ENCODE peak calls at places on chromosomes 11 and 22, in four cellular contexts. One of them, this sample, is unnamed.

GRCh38 chr11:75461136-75461535 is 28.1 kb upstream of the KLHL35 start:
- DNase-seq in SK-N-SH: peak; percentile 71
- DNase-seq in K562: no peak
- DNase-seq in H1: no peak
- DNase-seq in this sample: no peak

GRCh38 chr11:71488968-71489265 is 35.9 kb downstream of the NADSYN1 start:
- DNase-seq in SK-N-SH: no peak
- DNase-seq in K562: no peak
- DNase-seq in H1: no peak
- DNase-seq in this sample: no peak

GRCh38 chr11:119727523-119728081 is 1.4 kb downstream of the NECTIN1 start:
- DNase-seq in SK-N-SH: peak; percentile 74
- DNase-seq in K562: no peak
- DNase-seq in H1: peak; percentile 75
- DNase-seq in this sample: no peak

GRCh38 chr11:113881856-113882255 is 6.5 kb upstream of the USP28 start:
- DNase-seq in SK-N-SH: no peak
- DNase-seq in K562: peak; percentile 55
- DNase-seq in H1: no peak
- DNase-seq in this sample: no peak

GRCh38 chr11:29184939-29185890 is 831.6 kb downstream of the KCNA4 start:
- DNase-seq in SK-N-SH: no peak
- DNase-seq in K562: no peak
- DNase-seq in H1: no peak
- DNase-seq in this sample: no peak

GRCh38 chr11:128695539-128696221 is 1.8 kb downstream of the FLI1 start:
- DNase-seq in SK-N-SH: no peak
- DNase-seq in K562: no peak
- DNase-seq in H1: no peak
- DNase-seq in this sample: no peak

GRCh38 chr11:1195690-1196515 is 27.0 kb upstream of the MUC5B start:
- DNase-seq in SK-N-SH: peak; percentile 13
- DNase-seq in K562: no peak
- DNase-seq in H1: no peak
- DNase-seq in this sample: no peak

GRCh38 chr11:20048246-20048645 is 112.0 kb downstream of the DBX1 start:
- DNase-seq in SK-N-SH: no peak
- DNase-seq in K562: no peak
- DNase-seq in H1: no peak
- DNase-seq in this sample: no peak

GRCh38 chr11:68019486-68019885 is 9.4 kb downstream of the ALDH3B1 start:
- DNase-seq in SK-N-SH: no peak
- DNase-seq in K562: no peak
- DNase-seq in H1: no peak
- DNase-seq in this sample: no peak

GRCh38 chr11:46889251-46889650 is 29.1 kb downstream of the LRP4 start:
- DNase-seq in SK-N-SH: no peak
- DNase-seq in K562: no peak
- DNase-seq in H1: no peak
- DNase-seq in this sample: no peak

GRCh38 chr11:64342869-64343739 is 3.1 kb downstream of the CCDC88B start:
- DNase-seq in SK-N-SH: peak; percentile 68
- DNase-seq in K562: no peak
- DNase-seq in H1: no peak
- DNase-seq in this sample: no peak

GRCh38 chr11:107931206-107931605 is 3.0 kb downstream of the RAB39A start:
- DNase-seq in SK-N-SH: no peak
- DNase-seq in K562: no peak
- DNase-seq in H1: no peak
- DNase-seq in this sample: no peak

GRCh38 chr11:12868315-12869073 is 140.6 kb upstream of the RASSF10 start:
- DNase-seq in SK-N-SH: no peak
- DNase-seq in K562: peak; percentile 25
- DNase-seq in H1: no peak
- DNase-seq in this sample: no peak

GRCh38 chr11:560305-561147 is at the start of the genes LMNTD2 and RASSF7:
- DNase-seq in SK-N-SH: peak; percentile 100
- DNase-seq in K562: peak; percentile 93
- DNase-seq in H1: peak; percentile 98
- DNase-seq in this sample: peak; percentile 60

GRCh38 chr11:112219476-112220232 is 6.6 kb upstream of the PTS start:
- DNase-seq in SK-N-SH: peak; percentile 72
- DNase-seq in K562: peak; percentile 84
- DNase-seq in H1: no peak
- DNase-seq in this sample: peak; percentile 56

GRCh38 chr22:20204821-20205220 is 54.0 kb upstream of the CCDC188 start:
- DNase-seq in SK-N-SH: no peak
- DNase-seq in K562: no peak
- DNase-seq in H1: no peak
- DNase-seq in this sample: no peak

GRCh38 chr11:87142594-87142993 is 104.9 kb downstream of the TMEM135 start:
- DNase-seq in SK-N-SH: no peak
- DNase-seq in K562: no peak
- DNase-seq in H1: no peak
- DNase-seq in this sample: no peak

GRCh38 chr11:34206598-34207300 is 101.3 kb downstream of the NAT10 start:
- DNase-seq in SK-N-SH: peak; percentile 59
- DNase-seq in K562: no peak
- DNase-seq in H1: no peak
- DNase-seq in this sample: no peak

GRCh38 chr22:28108851-28109250 is 189.8 kb upstream of the PITPNB start:
- DNase-seq in SK-N-SH: no peak
- DNase-seq in K562: no peak
- DNase-seq in H1: no peak
- DNase-seq in this sample: no peak

GRCh38 chr11:35594680-35595079 is 23.6 kb upstream of the FJX1 start:
- DNase-seq in SK-N-SH: no peak
- DNase-seq in K562: no peak
- DNase-seq in H1: no peak
- DNase-seq in this sample: no peak

GRCh38 chr22:45318168-45318557 is 8.4 kb downstream of the FAM118A start:
- DNase-seq in SK-N-SH: peak; percentile 75
- DNase-seq in K562: peak; percentile 60
- DNase-seq in H1: no peak
- DNase-seq in this sample: peak; percentile 68

GRCh38 chr11:79249341-79249993 is 191.4 kb downstream of the TENM4 start:
- DNase-seq in SK-N-SH: no peak
- DNase-seq in K562: no peak
- DNase-seq in H1: no peak
- DNase-seq in this sample: no peak

GRCh38 chr11:46380340-46381045 is 976 bp upstream of the MDK start:
- DNase-seq in SK-N-SH: peak; percentile 87
- DNase-seq in K562: peak; percentile 89
- DNase-seq in H1: peak; percentile 92
- DNase-seq in this sample: no peak

GRCh38 chr11:39806652-39807051 is 1652.8 kb downstream of the LRRC4C start:
- DNase-seq in SK-N-SH: no peak
- DNase-seq in K562: no peak
- DNase-seq in H1: no peak
- DNase-seq in this sample: no peak

GRCh38 chr22:38204784-38205183 is 3.0 kb downstream of the MAFF start:
- DNase-seq in SK-N-SH: no peak
- DNase-seq in K562: no peak
- DNase-seq in H1: no peak
- DNase-seq in this sample: peak; percentile 58

DNA sequence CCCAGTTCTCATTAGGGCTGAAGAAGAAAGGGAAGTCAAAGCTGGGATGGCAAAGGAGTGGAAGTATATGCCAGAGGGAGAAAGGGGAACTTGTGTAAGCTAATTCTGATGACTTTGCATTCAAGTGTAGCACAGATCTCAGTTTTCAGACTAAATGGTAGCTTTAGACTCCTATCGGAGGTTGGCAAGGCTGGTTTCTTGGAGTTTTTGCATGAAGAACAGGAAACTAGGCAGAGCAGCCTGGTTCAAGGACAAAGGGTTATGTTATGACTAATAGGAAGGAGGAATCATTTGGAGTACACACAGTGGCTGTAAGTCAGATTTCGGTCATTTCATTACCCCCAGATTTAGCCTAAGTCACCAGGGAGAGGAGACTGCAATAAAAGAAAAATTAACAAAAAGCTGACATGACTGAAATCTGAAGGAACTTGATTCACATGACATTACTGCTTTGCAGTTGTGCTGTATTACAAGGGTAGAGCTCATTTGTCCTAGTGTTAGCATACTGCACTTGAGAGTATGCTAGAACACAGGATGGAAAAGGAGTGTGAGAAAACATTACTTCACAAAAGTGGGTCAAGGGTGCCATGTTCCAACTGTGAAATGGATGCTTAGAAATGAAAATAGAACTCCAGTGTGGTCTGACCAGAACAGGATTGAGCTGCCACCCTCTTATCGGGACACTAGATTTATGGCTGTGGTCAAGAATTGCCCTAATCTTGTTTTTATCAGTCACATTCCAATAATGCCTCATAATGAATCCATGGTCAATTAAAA is 23.6 kb downstream of the ADM start:
- DNase-seq in SK-N-SH: no peak
- DNase-seq in K562: no peak
- DNase-seq in H1: no peak
- DNase-seq in this sample: no peak
- TF ChIP-seq NRF1 in SK-N-SH: no peak
- TF ChIP-seq NRF1 in K562: no peak
- TF ChIP-seq NRF1 in H1: no peak
- TF ChIP-seq NRF1 in this sample: no peak

GRCh38 chr11:120973501-120973900 is 50.4 kb upstream of the TBCEL start:
- DNase-seq in SK-N-SH: no peak
- DNase-seq in K562: no peak
- DNase-seq in H1: no peak
- DNase-seq in this sample: no peak
- TF ChIP-seq NRF1 in SK-N-SH: no peak
- TF ChIP-seq NRF1 in K562: no peak
- TF ChIP-seq NRF1 in H1: no peak
- TF ChIP-seq NRF1 in this sample: no peak

DNA sequence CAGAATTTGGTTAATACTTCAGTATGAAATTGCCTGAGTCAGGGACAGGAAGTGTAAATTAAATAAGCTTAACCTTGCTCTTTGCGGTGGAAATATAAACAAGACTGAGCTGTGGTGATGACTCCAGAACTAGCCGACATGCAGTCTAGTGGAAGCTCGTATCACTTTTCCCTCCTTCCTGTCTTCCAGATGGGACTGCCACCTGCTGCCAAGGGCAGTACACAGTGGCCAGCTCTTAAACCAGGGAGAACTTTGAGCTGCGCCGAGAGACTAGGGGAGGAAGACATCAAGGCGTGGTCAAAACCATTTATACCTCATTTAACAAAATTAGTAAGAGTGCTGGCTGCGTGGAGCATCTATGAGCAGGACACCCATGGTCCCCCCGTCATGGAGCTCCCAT is 31.3 kb upstream of the CTTN start:
- DNase-seq in SK-N-SH: no peak
- DNase-seq in K562: no peak
- DNase-seq in H1: peak; percentile 41
- DNase-seq in this sample: no peak
- TF ChIP-seq NRF1 in SK-N-SH: no peak
- TF ChIP-seq NRF1 in K562: no peak
- TF ChIP-seq NRF1 in H1: no peak
- TF ChIP-seq NRF1 in this sample: no peak

DNA sequence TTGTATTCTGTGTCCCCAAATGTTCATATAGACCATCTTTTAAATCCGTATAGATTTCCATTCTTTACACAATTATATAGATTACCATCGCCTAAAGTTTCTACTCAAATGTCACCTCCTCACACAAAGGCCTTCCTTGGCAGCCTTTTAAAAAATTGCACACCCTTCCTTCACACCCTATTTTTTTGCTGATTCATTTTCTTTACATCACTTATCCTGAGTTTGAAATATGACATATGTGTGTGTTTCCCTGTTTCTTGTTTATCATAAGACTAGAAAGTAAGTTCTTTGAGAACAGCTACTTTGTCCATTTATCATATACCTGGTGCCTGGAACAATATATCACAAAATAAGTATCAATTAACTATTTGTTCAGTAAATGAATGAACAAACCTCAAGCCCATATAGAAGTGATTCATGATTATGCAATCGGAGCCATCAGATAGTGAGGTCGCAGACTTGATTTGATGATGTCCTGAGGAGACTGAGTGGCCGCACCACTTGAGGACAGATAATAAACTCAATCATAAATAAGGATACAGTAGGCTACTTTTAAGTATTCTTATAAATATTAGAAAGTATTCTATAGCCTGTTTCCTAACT is 327.4 kb upstream of the ZC3H12C start:
- DNase-seq in SK-N-SH: no peak
- DNase-seq in K562: no peak
- DNase-seq in H1: no peak
- DNase-seq in this sample: no peak
- TF ChIP-seq NRF1 in SK-N-SH: no peak
- TF ChIP-seq NRF1 in K562: no peak
- TF ChIP-seq NRF1 in H1: no peak
- TF ChIP-seq NRF1 in this sample: no peak

GRCh38 chr11:121029813-121030445 is 6.0 kb downstream of the TBCEL start:
- DNase-seq in SK-N-SH: no peak
- DNase-seq in K562: no peak
- DNase-seq in H1: no peak
- DNase-seq in this sample: no peak

GRCh38 chr11:121032546-121032945 is 8.6 kb downstream of the TBCEL start:
- DNase-seq in SK-N-SH: no peak
- DNase-seq in K562: no peak
- DNase-seq in H1: no peak
- DNase-seq in this sample: no peak

GRCh38 chr11:121033635-121034034 is 9.7 kb downstream of the TBCEL start:
- DNase-seq in SK-N-SH: no peak
- DNase-seq in K562: no peak
- DNase-seq in H1: no peak
- DNase-seq in this sample: no peak

GRCh38 chr11:121029153-121029552 is 5.3 kb downstream of the TBCEL start:
- DNase-seq in SK-N-SH: no peak
- DNase-seq in K562: no peak
- DNase-seq in H1: no peak
- DNase-seq in this sample: no peak

GRCh38 chr11:121031167-121031566 is 7.3 kb downstream of the TBCEL start:
- DNase-seq in SK-N-SH: no peak
- DNase-seq in K562: no peak
- DNase-seq in H1: no peak
- DNase-seq in this sample: no peak
- TF ChIP-seq NRF1 in SK-N-SH: no peak
- TF ChIP-seq NRF1 in K562: no peak
- TF ChIP-seq NRF1 in H1: no peak
- TF ChIP-seq NRF1 in this sample: no peak

DNA sequence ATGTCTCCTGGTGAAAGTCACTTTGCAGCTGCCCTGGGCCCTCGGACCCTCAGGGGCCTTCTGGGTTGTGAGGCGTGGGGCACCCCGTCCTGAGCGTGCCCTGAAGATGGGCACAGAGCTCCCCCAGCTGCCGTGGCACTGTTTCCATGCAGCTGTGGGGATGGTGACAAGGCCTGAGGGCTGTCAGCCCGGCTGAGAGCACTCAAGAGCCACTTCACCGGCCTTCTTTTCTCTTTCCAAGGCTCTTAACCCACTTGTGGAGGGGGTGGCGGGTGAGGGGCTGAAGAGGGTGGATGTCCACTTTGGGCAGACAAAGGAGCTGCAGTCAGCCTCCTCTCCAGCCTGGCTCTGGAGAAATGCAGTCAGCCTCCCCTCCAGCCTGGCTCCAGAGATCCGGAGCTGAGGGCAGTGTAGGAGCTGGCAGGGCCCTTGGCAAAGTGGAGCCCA is 239.5 kb downstream of the ST3GAL4 start:
- DNase-seq in SK-N-SH: no peak
- DNase-seq in K562: no peak
- DNase-seq in H1: no peak
- DNase-seq in this sample: no peak
- TF ChIP-seq NRF1 in SK-N-SH: no peak
- TF ChIP-seq NRF1 in K562: no peak
- TF ChIP-seq NRF1 in H1: no peak
- TF ChIP-seq NRF1 in this sample: no peak

GRCh38 chr11:98625526-98625925 is 395.2 kb upstream of the CNTN5 start:
- DNase-seq in SK-N-SH: no peak
- DNase-seq in K562: no peak
- DNase-seq in H1: no peak
- DNase-seq in this sample: no peak
- TF ChIP-seq NRF1 in SK-N-SH: no peak
- TF ChIP-seq NRF1 in K562: no peak
- TF ChIP-seq NRF1 in H1: no peak
- TF ChIP-seq NRF1 in this sample: no peak